ENCODE peak calls at places on chromosome 7, in ten cellular contexts. One of them, this sample, is unnamed.

GRCh38 chr7:156456032-156456431 is 184.5 kb upstream of the RNF32 start:
- DNase-seq in left lung: no peak
- DNase-seq in fibroblast of pulmonary artery: no peak
- DNase-seq in fibroblast of mammary gland: no peak
- DNase-seq in lung: no peak
- DNase-seq in kidney epithelial cell: no peak
- DNase-seq in AG09309: no peak
- DNase-seq in WTC11: no peak
- DNase-seq in BE2C: no peak
- DNase-seq in neural progenitor cell: no peak
- DNase-seq in this sample: no peak

GRCh38 chr7:37448057-37448636 is 517 bp downstream of the ELMO1 start:
- DNase-seq in WTC11: peak; percentile 32
- DNase-seq in neural progenitor cell: peak; percentile 65
- DNase-seq in fibroblast of pulmonary artery: no peak
- DNase-seq in BE2C: peak; percentile 14
- DNase-seq in lung: no peak
- DNase-seq in kidney epithelial cell: no peak
- DNase-seq in AG09309: no peak
- DNase-seq in left lung: peak; percentile 59
- DNase-seq in fibroblast of mammary gland: no peak
- DNase-seq in this sample: no peak

GRCh38 chr7:3464900-3465622 is 164.0 kb downstream of the SDK1 start:
- DNase-seq in AG09309: no peak
- DNase-seq in kidney epithelial cell: no peak
- DNase-seq in WTC11: no peak
- DNase-seq in left lung: no peak
- DNase-seq in fibroblast of pulmonary artery: no peak
- DNase-seq in lung: no peak
- DNase-seq in BE2C: no peak
- DNase-seq in fibroblast of mammary gland: no peak
- DNase-seq in neural progenitor cell: no peak
- DNase-seq in this sample: no peak

GRCh38 chr7:4747746-4748145 is 27.7 kb upstream of the AP5Z1 start:
- DNase-seq in fibroblast of mammary gland: no peak
- DNase-seq in AG09309: no peak
- DNase-seq in WTC11: no peak
- DNase-seq in BE2C: no peak
- DNase-seq in fibroblast of pulmonary artery: no peak
- DNase-seq in neural progenitor cell: no peak
- DNase-seq in kidney epithelial cell: no peak
- DNase-seq in left lung: no peak
- DNase-seq in lung: no peak
- DNase-seq in this sample: no peak

GRCh38 chr7:151689196-151689971 is 169.7 kb upstream of the RHEB start:
- DNase-seq in neural progenitor cell: no peak
- DNase-seq in AG09309: no peak
- DNase-seq in lung: peak; percentile 39
- DNase-seq in kidney epithelial cell: no peak
- DNase-seq in fibroblast of pulmonary artery: no peak
- DNase-seq in fibroblast of mammary gland: no peak
- DNase-seq in left lung: peak; percentile 56
- DNase-seq in WTC11: no peak
- DNase-seq in BE2C: no peak
- DNase-seq in this sample: no peak

GRCh38 chr7:30142710-30143109 is 7.9 kb downstream of the MTURN start:
- DNase-seq in lung: peak; percentile 65
- DNase-seq in WTC11: no peak
- DNase-seq in fibroblast of mammary gland: peak; percentile 74
- DNase-seq in fibroblast of pulmonary artery: peak; percentile 42
- DNase-seq in neural progenitor cell: no peak
- DNase-seq in AG09309: peak; percentile 42
- DNase-seq in kidney epithelial cell: peak; percentile 61
- DNase-seq in left lung: peak; percentile 56
- DNase-seq in BE2C: no peak
- DNase-seq in this sample: no peak

GRCh38 chr7:141844256-141844655 is 3.0 kb upstream of the PRSS37 start:
- DNase-seq in lung: no peak
- DNase-seq in fibroblast of pulmonary artery: no peak
- DNase-seq in left lung: no peak
- DNase-seq in kidney epithelial cell: no peak
- DNase-seq in AG09309: no peak
- DNase-seq in BE2C: no peak
- DNase-seq in fibroblast of mammary gland: no peak
- DNase-seq in neural progenitor cell: no peak
- DNase-seq in WTC11: no peak
- DNase-seq in this sample: no peak

GRCh38 chr7:132066776-132067175 is 509.5 kb downstream of the PLXNA4 start:
- DNase-seq in neural progenitor cell: no peak
- DNase-seq in left lung: no peak
- DNase-seq in lung: no peak
- DNase-seq in kidney epithelial cell: no peak
- DNase-seq in fibroblast of pulmonary artery: peak; percentile 48
- DNase-seq in AG09309: no peak
- DNase-seq in WTC11: no peak
- DNase-seq in BE2C: peak; percentile 55
- DNase-seq in fibroblast of mammary gland: peak; percentile 60
- DNase-seq in this sample: no peak

GRCh38 chr7:50502001-50502684 is 52.0 kb upstream of the FIGNL1 start:
- DNase-seq in fibroblast of mammary gland: peak; percentile 100
- DNase-seq in neural progenitor cell: no peak
- DNase-seq in left lung: peak; percentile 57
- DNase-seq in kidney epithelial cell: peak; percentile 95
- DNase-seq in fibroblast of pulmonary artery: peak; percentile 97
- DNase-seq in BE2C: peak; percentile 81
- DNase-seq in WTC11: no peak
- DNase-seq in AG09309: peak; percentile 62
- DNase-seq in lung: peak; percentile 58
- DNase-seq in this sample: no peak

GRCh38 chr7:16051561-16052280 is 365.2 kb upstream of the MEOX2 start:
- DNase-seq in BE2C: no peak
- DNase-seq in WTC11: no peak
- DNase-seq in kidney epithelial cell: no peak
- DNase-seq in neural progenitor cell: no peak
- DNase-seq in lung: no peak
- DNase-seq in fibroblast of pulmonary artery: peak; percentile 66
- DNase-seq in AG09309: no peak
- DNase-seq in left lung: no peak
- DNase-seq in fibroblast of mammary gland: peak; percentile 66
- DNase-seq in this sample: no peak

DNA sequence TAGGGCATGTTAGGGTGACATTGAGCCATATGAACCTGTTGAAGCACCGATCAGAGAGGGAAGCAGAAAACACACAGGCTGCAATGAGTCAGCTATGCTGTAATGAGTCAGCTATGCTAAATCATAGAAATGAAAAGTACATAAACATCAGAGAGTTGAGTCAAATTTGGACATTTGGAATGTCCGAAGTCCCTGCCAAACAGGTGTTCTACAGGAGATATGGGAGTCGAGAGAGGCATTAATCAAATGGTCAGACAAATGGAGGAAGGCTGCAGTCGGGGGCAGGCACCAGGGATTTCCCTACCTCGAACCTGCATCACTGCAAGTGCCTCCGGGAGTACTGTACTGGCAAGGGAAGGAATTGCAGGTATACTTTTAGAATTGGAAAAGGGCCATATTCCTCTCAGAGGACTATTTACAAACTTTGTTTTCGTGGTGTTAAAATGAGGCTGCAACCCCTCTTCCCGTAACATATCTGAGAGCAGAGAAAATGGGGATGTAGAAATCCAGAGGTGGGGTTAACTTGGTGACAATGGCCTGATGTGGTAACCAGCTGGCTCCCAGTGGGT is 8.8 kb upstream of the ZC3HAV1 start:
- DNase-seq in neural progenitor cell: no peak
- DNase-seq in lung: no peak
- DNase-seq in kidney epithelial cell: peak; percentile 38
- DNase-seq in AG09309: no peak
- DNase-seq in BE2C: no peak
- DNase-seq in fibroblast of mammary gland: peak; percentile 77
- DNase-seq in fibroblast of pulmonary artery: peak; percentile 57
- DNase-seq in WTC11: no peak
- DNase-seq in left lung: no peak
- DNase-seq in this sample: no peak
- TF ChIP-seq CTCF in neural progenitor cell: no peak
- TF ChIP-seq CTCF in lung: no peak
- TF ChIP-seq CTCF in kidney epithelial cell: peak; percentile 5
- TF ChIP-seq CTCF in AG09309: no peak
- TF ChIP-seq CTCF in BE2C: no peak
- TF ChIP-seq CTCF in fibroblast of mammary gland: no peak
- TF ChIP-seq CTCF in fibroblast of pulmonary artery: no peak
- TF ChIP-seq CTCF in WTC11: no peak
- TF ChIP-seq CTCF in left lung: no peak
- TF ChIP-seq CTCF in this sample: no peak

GRCh38 chr7:122768827-122769226 is 66.1 kb upstream of the RNF148 start:
- DNase-seq in fibroblast of pulmonary artery: no peak
- DNase-seq in WTC11: no peak
- DNase-seq in neural progenitor cell: no peak
- DNase-seq in kidney epithelial cell: no peak
- DNase-seq in fibroblast of mammary gland: no peak
- DNase-seq in AG09309: no peak
- DNase-seq in BE2C: no peak
- DNase-seq in lung: no peak
- DNase-seq in left lung: no peak
- DNase-seq in this sample: no peak
- TF ChIP-seq CTCF in fibroblast of pulmonary artery: no peak
- TF ChIP-seq CTCF in WTC11: no peak
- TF ChIP-seq CTCF in neural progenitor cell: no peak
- TF ChIP-seq CTCF in kidney epithelial cell: no peak
- TF ChIP-seq CTCF in fibroblast of mammary gland: no peak
- TF ChIP-seq CTCF in AG09309: no peak
- TF ChIP-seq CTCF in BE2C: no peak
- TF ChIP-seq CTCF in lung: no peak
- TF ChIP-seq CTCF in left lung: no peak
- TF ChIP-seq CTCF in this sample: no peak

GRCh38 chr7:106777666-106778299 is 87.3 kb upstream of the PIK3CG start:
- DNase-seq in fibroblast of pulmonary artery: no peak
- DNase-seq in lung: no peak
- DNase-seq in neural progenitor cell: no peak
- DNase-seq in AG09309: no peak
- DNase-seq in WTC11: no peak
- DNase-seq in BE2C: no peak
- DNase-seq in fibroblast of mammary gland: no peak
- DNase-seq in kidney epithelial cell: no peak
- DNase-seq in left lung: no peak
- DNase-seq in this sample: no peak

GRCh38 chr7:106781828-106782544 is 83.1 kb upstream of the PIK3CG start:
- DNase-seq in lung: no peak
- DNase-seq in AG09309: no peak
- DNase-seq in BE2C: no peak
- DNase-seq in WTC11: no peak
- DNase-seq in left lung: no peak
- DNase-seq in fibroblast of mammary gland: no peak
- DNase-seq in kidney epithelial cell: no peak
- DNase-seq in fibroblast of pulmonary artery: no peak
- DNase-seq in neural progenitor cell: no peak
- DNase-seq in this sample: no peak

GRCh38 chr7:106781007-106781406 is 84.1 kb upstream of the PIK3CG start:
- DNase-seq in WTC11: no peak
- DNase-seq in BE2C: no peak
- DNase-seq in kidney epithelial cell: no peak
- DNase-seq in fibroblast of pulmonary artery: no peak
- DNase-seq in lung: no peak
- DNase-seq in AG09309: no peak
- DNase-seq in left lung: no peak
- DNase-seq in fibroblast of mammary gland: no peak
- DNase-seq in neural progenitor cell: no peak
- DNase-seq in this sample: no peak

GRCh38 chr7:106778656-106779250 is 86.3 kb upstream of the PIK3CG start:
- DNase-seq in BE2C: no peak
- DNase-seq in lung: no peak
- DNase-seq in fibroblast of mammary gland: no peak
- DNase-seq in kidney epithelial cell: no peak
- DNase-seq in fibroblast of pulmonary artery: no peak
- DNase-seq in left lung: no peak
- DNase-seq in neural progenitor cell: no peak
- DNase-seq in WTC11: no peak
- DNase-seq in AG09309: no peak
- DNase-seq in this sample: no peak

DNA sequence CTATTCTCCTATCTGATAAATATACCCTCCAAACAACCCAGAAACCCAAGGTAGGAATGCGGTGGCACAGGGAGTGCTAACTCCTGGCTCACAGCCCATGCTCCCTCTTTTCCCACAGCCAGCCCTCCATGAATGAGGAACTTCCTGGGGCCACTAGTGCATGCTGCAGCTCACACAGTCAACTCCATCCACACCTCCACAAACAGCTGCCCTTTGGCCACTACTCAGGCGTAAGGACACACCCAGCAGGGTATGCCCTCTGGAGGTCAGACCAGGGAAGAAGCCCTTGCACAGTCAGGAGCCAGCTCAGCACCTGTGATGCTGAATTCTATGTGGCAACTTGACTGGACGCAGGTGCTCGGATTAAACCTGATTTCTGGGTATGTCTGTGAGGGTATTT is 85.2 kb upstream of the PIK3CG start:
- DNase-seq in kidney epithelial cell: no peak
- DNase-seq in left lung: no peak
- DNase-seq in neural progenitor cell: peak; percentile 45
- DNase-seq in WTC11: peak; percentile 64
- DNase-seq in fibroblast of pulmonary artery: no peak
- DNase-seq in AG09309: no peak
- DNase-seq in fibroblast of mammary gland: no peak
- DNase-seq in lung: no peak
- DNase-seq in BE2C: peak; percentile 24
- DNase-seq in this sample: no peak
- TF ChIP-seq CTCF in kidney epithelial cell: no peak
- TF ChIP-seq CTCF in left lung: no peak
- TF ChIP-seq CTCF in neural progenitor cell: peak; percentile 37
- TF ChIP-seq CTCF in WTC11: no peak
- TF ChIP-seq CTCF in fibroblast of pulmonary artery: no peak
- TF ChIP-seq CTCF in AG09309: no peak
- TF ChIP-seq CTCF in fibroblast of mammary gland: no peak
- TF ChIP-seq CTCF in lung: no peak
- TF ChIP-seq CTCF in BE2C: peak; percentile 46
- TF ChIP-seq CTCF in this sample: no peak

DNA sequence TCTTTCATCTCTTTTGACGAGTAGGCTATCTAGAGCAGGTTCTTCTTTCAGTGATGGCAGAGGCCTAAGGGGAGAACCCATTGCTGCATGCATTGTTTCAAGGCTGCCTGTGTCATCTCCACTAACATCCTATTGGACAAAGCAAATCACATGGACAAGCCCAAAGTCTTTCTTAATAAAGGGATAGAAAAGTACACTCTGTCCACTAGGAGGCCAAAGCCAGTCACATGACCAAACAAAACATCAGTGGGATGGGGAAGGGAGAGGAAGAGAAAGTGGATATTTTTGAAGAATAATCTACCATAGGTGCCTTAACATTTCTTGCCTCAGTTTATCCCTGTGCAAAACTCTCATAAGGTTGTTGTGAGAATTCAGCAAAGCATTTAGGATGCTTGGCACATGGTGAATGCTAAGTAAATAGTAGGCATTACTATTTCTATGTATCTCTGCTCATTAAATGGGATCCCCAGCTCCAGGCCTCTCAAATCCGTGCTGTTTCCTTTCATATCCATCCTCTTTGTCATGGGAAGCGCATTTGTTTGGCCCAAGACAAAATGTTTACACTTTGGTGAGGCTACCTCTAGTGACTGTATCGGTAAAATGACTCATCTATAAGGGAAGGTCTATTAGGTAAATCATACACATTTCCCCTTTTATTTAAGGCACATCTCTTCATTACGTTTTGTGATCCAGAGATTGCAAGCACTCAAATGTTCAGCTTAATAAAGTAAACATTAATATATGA is 16.7 kb upstream of the CADPS2 start:
- DNase-seq in kidney epithelial cell: no peak
- DNase-seq in neural progenitor cell: no peak
- DNase-seq in WTC11: no peak
- DNase-seq in AG09309: no peak
- DNase-seq in left lung: no peak
- DNase-seq in BE2C: peak; percentile 20
- DNase-seq in fibroblast of mammary gland: peak; percentile 33
- DNase-seq in lung: no peak
- DNase-seq in fibroblast of pulmonary artery: no peak
- DNase-seq in this sample: no peak
- TF ChIP-seq CTCF in kidney epithelial cell: no peak
- TF ChIP-seq CTCF in neural progenitor cell: peak; percentile 37
- TF ChIP-seq CTCF in WTC11: no peak
- TF ChIP-seq CTCF in AG09309: no peak
- TF ChIP-seq CTCF in left lung: no peak
- TF ChIP-seq CTCF in BE2C: peak; percentile 52
- TF ChIP-seq CTCF in fibroblast of mammary gland: peak; percentile 26
- TF ChIP-seq CTCF in lung: no peak
- TF ChIP-seq CTCF in fibroblast of pulmonary artery: no peak
- TF ChIP-seq CTCF in this sample: peak; percentile 62